ENCODE peak calls at places on chromosomes 16 and 17, in four cellular contexts. One of them, this sample, is unnamed.

GRCh38 chr17:28763804-28764266 is 20.0 kb downstream of the TRAF4 start:
- DNase-seq in dorsolateral prefrontal cortex: peak
- DNase-seq in cardiac septum: no peak
- DNase-seq in GM12865: peak
- DNase-seq in this sample: no peak

GRCh38 chr17:728911-729310 is 3.5 kb upstream of the TLCD3A start:
- DNase-seq in dorsolateral prefrontal cortex: no peak
- DNase-seq in cardiac septum: no peak
- DNase-seq in GM12865: no peak
- DNase-seq in this sample: no peak

GRCh38 chr16:18788828-18789514 is 1.2 kb downstream of the RPS15A start:
- DNase-seq in dorsolateral prefrontal cortex: no peak
- DNase-seq in cardiac septum: no peak
- DNase-seq in GM12865: no peak
- DNase-seq in this sample: no peak

GRCh38 chr16:48740964-48741363 is 131.0 kb upstream of the N4BP1 start:
- DNase-seq in dorsolateral prefrontal cortex: no peak
- DNase-seq in cardiac septum: no peak
- DNase-seq in GM12865: no peak
- DNase-seq in this sample: no peak

GRCh38 chr17:57989011-57989345 is 924 bp upstream of the VEZF1 start:
- DNase-seq in dorsolateral prefrontal cortex: no peak
- DNase-seq in cardiac septum: no peak
- DNase-seq in GM12865: no peak
- DNase-seq in this sample: no peak

GRCh38 chr16:85005278-85006069 is 5.9 kb downstream of the ZDHHC7 start:
- DNase-seq in dorsolateral prefrontal cortex: no peak
- DNase-seq in cardiac septum: no peak
- DNase-seq in GM12865: no peak
- DNase-seq in this sample: no peak

GRCh38 chr17:27984816-27985215 is 57.7 kb upstream of the NLK start:
- DNase-seq in dorsolateral prefrontal cortex: no peak
- DNase-seq in cardiac septum: no peak
- DNase-seq in GM12865: no peak
- DNase-seq in this sample: no peak

GRCh38 chr16:30745082-30745481 is 3.1 kb upstream of the PHKG2 start:
- DNase-seq in dorsolateral prefrontal cortex: no peak
- DNase-seq in cardiac septum: no peak
- DNase-seq in GM12865: no peak
- DNase-seq in this sample: no peak

GRCh38 chr17:7440113-7440822 is 956 bp downstream of the FGF11 start:
- DNase-seq in dorsolateral prefrontal cortex: no peak
- DNase-seq in cardiac septum: no peak
- DNase-seq in GM12865: peak
- DNase-seq in this sample: no peak